ENCODE peak calls at places on chromosomes 11 and 22, in six cellular contexts. Q, P, U, H, N and X are unnamed samples. For H3K9me3 and H3K4me1, the result is how much of the 10 kb centered on the place peaks cover.

GRCh38 chr11:121063728-121064127 is 37.3 kb upstream of the TECTA start:
- DNase-seq in Q (no peak), P (no peak), U (no peak), H (no peak), N (no peak), X (no peak)

GRCh38 chr11:19715373-19715772 is 2.7 kb downstream of the NAV2 start:
- DNase-seq in Q (peak), P (no peak), U (peak), H (no peak), N (peak), X (no peak)

GRCh38 chr11:28756977-28757376 is 648.8 kb downstream of the METTL15 start:
- DNase-seq in Q (no peak), P (no peak), U (no peak), H (no peak), N (peak), X (no peak)

GRCh38 chr11:71452354-71453020 is 516 bp upstream of the NADSYN1 start:
- DNase-seq in Q (peak), P (no peak), U (peak), H (peak), N (peak), X (peak)

GRCh38 chr22:44023404-44024287 is 456 bp upstream of the PARVB start:
- DNase-seq in Q (peak), P (peak), U (peak), H (peak), N (peak), X (no peak)

GRCh38 chr11:125380756-125381445 is 115.2 kb downstream of the FEZ1 start:
- DNase-seq in Q (no peak), P (no peak), U (no peak), H (no peak), N (no peak), X (no peak)

GRCh38 chr22:34620832-34621231 is 445.1 kb upstream of the ISX start:
- DNase-seq in Q (no peak), P (no peak), U (no peak), H (no peak), N (no peak), X (no peak)

GRCh38 chr11:2363816-2364370 is 13.2 kb upstream of the CD81 start:
- DNase-seq in Q (no peak), P (no peak), U (no peak), H (no peak), N (no peak), X (no peak)

GRCh38 chr22:42473484-42474193 is 41.4 kb upstream of the NFAM1 start:
- DNase-seq in Q (no peak), P (peak), U (no peak), H (no peak), N (peak), X (no peak)

GRCh38 chr11:65116370-65117205 is 913 bp downstream of the ZNHIT2 start:
- DNase-seq in Q (peak), P (peak), U (peak), H (peak), N (peak), X (no peak)

GRCh38 chr11:130671801-130672700 is 223.6 kb downstream of the ADAMTS15 start:
- DNase-seq in Q (peak), P (peak), U (peak), H (no peak), N (no peak), X (peak)

DNA sequence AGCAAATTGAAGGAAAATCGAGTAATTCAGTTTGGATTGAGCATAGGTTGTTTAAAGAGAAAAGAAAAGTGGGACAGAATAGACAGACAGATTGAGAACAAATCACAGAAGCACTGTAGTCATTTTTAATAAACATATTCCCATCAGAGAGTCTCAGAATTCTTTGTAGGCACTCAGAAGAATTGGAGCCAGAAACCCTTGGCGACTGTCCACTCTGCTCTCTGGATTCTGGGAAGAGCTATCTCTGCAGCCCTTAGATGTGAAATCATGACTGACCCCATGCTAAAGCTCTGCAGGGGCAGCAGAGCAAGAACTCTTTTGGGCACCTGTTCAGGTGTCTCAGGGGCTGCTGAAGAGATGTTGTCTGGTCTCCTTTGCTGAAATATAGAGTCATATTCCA is 223.7 kb upstream of the KIRREL3 start:
- DNase-seq in Q (no peak), P (no peak), U (no peak), H (no peak), N (no peak), X (no peak)
- H3K9me3 ChIP-seq in Q (under half), P (under half), U (under half), H (under half), N (under half), X (under half)

GRCh38 chr11:117654281-117654680 is 142.7 kb downstream of the DSCAML1 start:
- DNase-seq in Q (no peak), P (no peak), U (peak), H (no peak), N (no peak), X (no peak)
- H3K4me1 ChIP-seq in Q (under half), P (under half), U (under half), H (under half), N (under half), X (under half)

DNA sequence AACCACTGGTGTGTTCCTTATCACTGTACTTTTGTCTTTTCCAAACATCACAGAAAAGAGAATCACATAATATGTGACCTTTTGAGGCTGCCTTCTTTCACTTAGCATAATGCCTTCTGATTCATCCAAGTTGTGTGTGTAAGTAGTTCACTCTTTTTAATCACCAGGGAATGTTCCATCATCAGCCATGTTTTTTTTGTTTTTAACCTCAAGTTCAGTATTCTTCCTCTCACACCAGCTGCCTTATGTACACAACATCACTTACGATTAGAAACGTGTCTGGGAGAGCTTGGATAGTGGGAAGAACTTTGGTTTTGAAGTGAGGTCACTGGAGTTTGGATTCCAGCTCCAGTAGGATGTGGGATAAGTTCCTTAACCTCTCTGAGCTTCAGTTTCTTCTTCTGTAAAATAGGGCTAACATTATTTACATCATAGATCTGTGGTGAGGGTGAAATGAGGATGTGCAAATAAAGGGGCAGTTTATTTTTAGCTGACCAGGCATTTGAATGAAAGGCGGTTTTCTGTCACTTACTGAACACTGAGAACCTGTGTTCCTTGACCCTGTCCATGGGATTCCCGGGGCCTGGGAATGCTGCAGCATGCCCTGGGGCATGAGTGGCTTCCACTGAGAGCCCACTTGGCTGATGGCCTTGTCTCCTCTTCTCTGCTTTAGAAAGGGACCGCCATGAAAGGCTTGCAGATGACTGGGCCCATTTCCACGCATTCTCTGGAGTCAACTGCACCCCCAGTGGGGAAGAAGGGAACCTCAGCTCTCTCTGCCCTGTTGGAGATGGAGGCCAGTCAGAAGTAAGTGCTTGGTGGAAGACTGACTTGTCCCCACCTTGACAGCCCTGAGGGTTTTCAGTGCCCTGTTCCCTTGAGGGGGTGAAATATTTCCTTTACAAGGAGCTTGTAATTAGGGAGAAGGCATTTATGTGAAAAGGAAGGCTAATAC is 92.6 kb downstream of the DEPDC5 start:
- DNase-seq in Q (no peak), P (peak), U (no peak), H (no peak), N (no peak), X (no peak)
- TF ChIP-seq CTCF in Q (no peak), P (peak), U (peak), H (no peak), N (peak), X (no peak)

DNA sequence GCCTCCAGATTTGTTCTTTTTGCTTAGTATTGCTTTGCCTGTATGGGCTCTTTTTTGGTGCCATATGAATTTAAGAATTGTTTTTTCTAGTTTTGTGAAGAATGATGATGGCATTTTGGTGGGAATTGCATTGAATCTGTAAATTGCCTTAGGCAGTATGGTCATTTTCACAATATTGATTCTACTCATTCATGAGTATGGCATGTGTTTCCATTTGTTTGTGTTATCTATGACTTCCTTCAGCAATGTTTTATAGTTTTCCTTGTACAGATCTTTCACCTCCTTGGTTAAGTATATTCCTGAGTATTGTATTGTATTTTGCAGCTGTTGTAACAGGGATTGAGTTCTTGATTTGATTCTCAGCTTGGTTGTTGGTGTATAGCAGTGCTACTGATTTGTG is 18.3 kb upstream of the ZBED5 start:
- DNase-seq in Q (no peak), P (no peak), U (no peak), H (no peak), N (no peak), X (no peak)
- H3K9me3 ChIP-seq in Q (under half), P (under half), U (under half), H (under half), N (under half), X (under half)

DNA sequence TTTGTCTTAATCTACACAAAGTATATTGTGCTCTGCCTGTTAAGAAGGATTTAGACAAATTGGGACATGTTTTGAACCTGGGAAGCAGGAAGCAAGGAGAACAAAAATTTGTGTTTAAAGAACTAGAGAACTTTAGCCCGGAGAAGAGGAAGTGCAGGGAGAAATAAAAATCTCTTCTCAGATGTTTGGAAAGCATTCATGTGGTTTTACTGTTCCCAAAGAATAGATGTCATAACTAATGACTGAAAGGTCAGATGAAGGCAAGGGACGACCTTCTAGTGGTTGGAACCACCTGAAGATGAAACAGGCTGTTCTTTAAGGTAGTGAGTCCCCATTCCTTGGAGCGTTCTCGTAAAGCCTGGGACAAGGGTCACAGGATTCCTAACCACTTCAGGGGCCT is 38.3 kb downstream of the IRAG1 start:
- DNase-seq in Q (no peak), P (no peak), U (no peak), H (no peak), N (no peak), X (no peak)
- H3K4me1 ChIP-seq in Q (under half), P (under half), U (half or more), H (under half), N (under half), X (under half)

GRCh38 chr11:452203-452744 is 2.2 kb downstream of the PTDSS2 start:
- DNase-seq in Q (no peak), P (no peak), U (no peak), H (no peak), N (no peak), X (no peak)

GRCh38 chr11:451738-452137 is 1.7 kb downstream of the PTDSS2 start:
- DNase-seq in Q (no peak), P (no peak), U (peak), H (no peak), N (no peak), X (no peak)

GRCh38 chr11:452916-453527 is 2.9 kb downstream of the PTDSS2 start:
- DNase-seq in Q (no peak), P (no peak), U (peak), H (no peak), N (no peak), X (no peak)

GRCh38 chr11:449889-450808 is at the start of gene PTDSS2:
- DNase-seq in Q (peak), P (peak), U (peak), H (peak), N (peak), X (peak)

GRCh38 chr11:450809-451451 is 851 bp downstream of the PTDSS2 start:
- DNase-seq in Q (peak), P (peak), U (peak), H (peak), N (peak), X (peak)
- TF ChIP-seq CTCF in Q (peak), P (peak), U (no peak), H (peak), N (peak), X (peak)

DNA sequence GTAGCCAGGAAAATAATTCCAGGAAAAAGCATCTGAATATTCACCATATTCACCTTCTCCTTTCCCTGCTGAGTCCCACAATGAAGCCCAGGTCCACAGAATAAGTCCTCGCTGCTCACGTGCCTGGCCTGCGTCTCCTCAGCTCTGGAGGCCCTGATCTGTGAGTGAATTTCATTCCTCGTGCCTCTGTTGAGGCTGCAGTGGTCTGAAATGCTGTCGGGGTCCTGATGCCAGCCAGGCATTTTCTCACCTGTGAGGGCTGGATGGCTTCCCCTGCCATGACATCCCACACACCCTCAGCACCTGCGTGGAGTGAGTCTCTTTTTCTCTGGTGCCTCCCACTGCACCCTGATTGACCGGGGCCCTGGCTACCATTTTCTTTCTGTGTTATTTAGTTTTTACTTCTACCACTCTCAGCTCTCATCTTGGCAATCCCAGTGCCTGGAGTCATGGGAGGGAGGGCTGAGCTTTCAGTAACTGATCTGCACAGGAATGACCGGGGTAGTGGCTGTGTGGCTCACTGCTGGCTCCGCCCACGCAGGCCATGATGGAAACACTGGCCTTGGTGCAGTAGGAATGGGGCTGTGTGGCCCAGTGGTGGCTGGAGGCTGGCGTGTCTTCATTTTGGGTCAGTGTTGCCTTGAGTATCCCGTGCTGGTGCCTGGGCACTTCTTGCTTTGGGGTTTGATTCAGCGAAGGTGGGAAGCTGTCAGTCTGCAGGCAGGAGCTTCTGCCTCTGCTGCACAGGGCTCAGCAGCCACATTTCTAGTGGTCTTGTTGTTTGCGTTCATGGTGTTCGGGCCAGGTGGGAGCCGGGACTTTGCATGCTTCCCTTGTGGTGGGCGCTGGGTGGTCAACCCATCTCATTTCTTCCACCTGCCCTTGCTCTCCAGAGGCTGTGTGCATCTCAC is 807.2 kb downstream of the TBC1D22A start:
- DNase-seq in Q (no peak), P (no peak), U (no peak), H (peak), N (no peak), X (no peak)
- H3K9me3 ChIP-seq in Q (under half), P (under half), U (under half), H (under half), N (under half), X (under half)

GRCh38 chr11:72780291-72781062 is 13.4 kb downstream of the STARD10 start:
- DNase-seq in Q (no peak), P (no peak), U (no peak), H (no peak), N (no peak), X (no peak)

GRCh38 chr11:72781313-72782080 is 12.3 kb downstream of the STARD10 start:
- DNase-seq in Q (no peak), P (peak), U (no peak), H (peak), N (no peak), X (no peak)

GRCh38 chr11:72783144-72783910 is 10.5 kb downstream of the STARD10 start:
- DNase-seq in Q (no peak), P (no peak), U (no peak), H (no peak), N (no peak), X (no peak)

GRCh38 chr11:72781063-72781312 is 12.9 kb downstream of the STARD10 start:
- DNase-seq in Q (no peak), P (no peak), U (no peak), H (no peak), N (no peak), X (peak)

GRCh38 chr11:72782081-72782920 is 11.5 kb downstream of the STARD10 start:
- DNase-seq in Q (no peak), P (peak), U (no peak), H (no peak), N (no peak), X (no peak)
- H3K4me1 ChIP-seq in Q (under half), P (under half), U (under half), H (under half), N (under half), X (under half)

GRCh38 chr22:18998998-18999397 is 62.9 kb upstream of the PRODH start:
- DNase-seq in Q (no peak), P (no peak), U (no peak), H (no peak), N (no peak), X (no peak)
- TF ChIP-seq CTCF in Q (no peak), P (peak), U (peak), H (no peak), N (peak), X (no peak)

DNA sequence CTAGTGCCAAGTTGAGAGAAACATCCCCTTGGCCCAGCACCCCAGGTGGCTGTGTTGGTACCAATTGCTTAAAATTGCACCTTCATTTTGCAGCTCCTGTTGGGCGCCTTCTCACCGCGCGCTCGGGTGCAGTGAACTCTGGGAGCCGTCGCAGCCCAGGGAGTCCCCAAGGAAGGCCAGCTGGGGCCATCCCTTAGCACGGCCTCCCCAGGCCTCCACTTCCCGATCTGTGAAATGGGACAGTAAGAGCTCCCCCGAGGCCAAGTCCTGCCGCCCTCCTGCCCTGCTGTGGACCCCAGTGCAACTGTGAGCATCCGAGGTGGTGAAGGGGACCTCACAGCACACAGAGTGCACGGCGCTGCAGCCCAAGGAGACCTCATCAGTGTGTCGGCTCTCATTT is 1234.1 kb downstream of the BRD1 start:
- DNase-seq in Q (no peak), P (no peak), U (no peak), H (no peak), N (no peak), X (no peak)
- H3K9me3 ChIP-seq in Q (under half), P (under half), U (under half), H (under half), N (under half), X (under half)